ENCODE peak calls at places on chromosomes 7 and 10, in five cellular contexts. F is T-helper 9 cell, N is EH, D is IMR-90, C is Peyer's patch. U is an unnamed sample.
A peak's percentile ranks its signal among the peaks of the same experiment; 100 is the strongest.

GRCh38 chr10:89793649-89794254 is 92.4 kb downstream of the KIF20B start:
- DNase-seq in F (peak; percentile 4), N (peak; percentile 74), D (peak; percentile 74), C (no peak), U (peak; percentile 79)

GRCh38 chr10:89685932-89686331 is 15.5 kb upstream of the KIF20B start:
- DNase-seq in F (no peak), N (no peak), D (no peak), C (no peak), U (no peak)

GRCh38 chr7:727104-727805 is at the start of gene PRKAR1B:
- DNase-seq in F (no peak), N (peak; percentile 25), D (no peak), C (peak; percentile 42), U (no peak)

GRCh38 chr7:47449810-47450586 is 131.9 kb downstream of the TNS3 start:
- DNase-seq in F (no peak), N (peak; percentile 97), D (peak; percentile 97), C (no peak), U (peak; percentile 58)

GRCh38 chr7:11843113-11843765 is 11.2 kb upstream of the THSD7A start:
- DNase-seq in F (no peak), N (no peak), D (no peak), C (no peak), U (peak; percentile 38)

GRCh38 chr7:21364838-21365267 is 63.0 kb upstream of the SP4 start:
- DNase-seq in F (no peak), N (peak; percentile 5), D (no peak), C (no peak), U (peak; percentile 1)

GRCh38 chr10:125006921-125007391 is 65.0 kb downstream of the ZRANB1 start:
- DNase-seq in F (no peak), N (peak; percentile 89), D (peak; percentile 46), C (no peak), U (no peak)

GRCh38 chr10:70084189-70084588 is 31.5 kb downstream of the MACROH2A2 start:
- DNase-seq in F (no peak), N (no peak), D (no peak), C (no peak), U (no peak)

GRCh38 chr7:134752006-134752760 is 27.3 kb upstream of the CALD1 start:
- DNase-seq in F (no peak), N (peak; percentile 82), D (peak; percentile 71), C (no peak), U (peak; percentile 48)

U was measured in astrocyte of the spinal cord.